ENCODE peak calls at places on chromosomes 12 and 14, in four cellular contexts. One of them, this sample, is unnamed.

GRCh38 chr12:132433641-132434395 is 56.1 kb upstream of the FBRSL1 start:
- DNase-seq in fibroblast of mammary gland: no peak
- DNase-seq in CD8-positive, alpha-beta memory T cell: no peak
- DNase-seq in Karpas-422: no peak
- DNase-seq in this sample: peak

GRCh38 chr12:33330940-33331339 is 108.7 kb downstream of the SYT10 start:
- DNase-seq in fibroblast of mammary gland: no peak
- DNase-seq in CD8-positive, alpha-beta memory T cell: no peak
- DNase-seq in Karpas-422: no peak
- DNase-seq in this sample: no peak

GRCh38 chr14:68978550-68978911 is 571 bp downstream of the ACTN1 start:
- DNase-seq in CD8-positive, alpha-beta memory T cell: no peak
- DNase-seq in fibroblast of mammary gland: no peak
- DNase-seq in Karpas-422: peak
- DNase-seq in this sample: no peak

GRCh38 chr14:68397371-68397779 is 395.5 kb downstream of the ZFP36L1 start:
- DNase-seq in Karpas-422: no peak
- DNase-seq in fibroblast of mammary gland: no peak
- DNase-seq in CD8-positive, alpha-beta memory T cell: no peak
- DNase-seq in this sample: no peak

GRCh38 chr14:101241807-101242278 is 319.5 kb upstream of the DIO3 start:
- DNase-seq in CD8-positive, alpha-beta memory T cell: no peak
- DNase-seq in fibroblast of mammary gland: no peak
- DNase-seq in Karpas-422: no peak
- DNase-seq in this sample: no peak

GRCh38 chr12:59087077-59087673 is 166.9 kb upstream of the LRIG3 start:
- DNase-seq in Karpas-422: no peak
- DNase-seq in fibroblast of mammary gland: peak
- DNase-seq in CD8-positive, alpha-beta memory T cell: no peak
- DNase-seq in this sample: no peak

GRCh38 chr14:104940526-104941150 is 16.0 kb downstream of the PLD4 start:
- DNase-seq in fibroblast of mammary gland: no peak
- DNase-seq in Karpas-422: no peak
- DNase-seq in CD8-positive, alpha-beta memory T cell: no peak
- DNase-seq in this sample: no peak

GRCh38 chr14:50379563-50379962 is 17.1 kb downstream of the CDKL1 start:
- DNase-seq in CD8-positive, alpha-beta memory T cell: no peak
- DNase-seq in Karpas-422: no peak
- DNase-seq in fibroblast of mammary gland: no peak
- DNase-seq in this sample: no peak

GRCh38 chr12:86118161-86118560 is 138.0 kb downstream of the MGAT4C start:
- DNase-seq in fibroblast of mammary gland: no peak
- DNase-seq in Karpas-422: no peak
- DNase-seq in CD8-positive, alpha-beta memory T cell: no peak
- DNase-seq in this sample: no peak

GRCh38 chr14:91830777-91831176 is 36.6 kb downstream of the TC2N start:
- DNase-seq in CD8-positive, alpha-beta memory T cell: no peak
- DNase-seq in fibroblast of mammary gland: no peak
- DNase-seq in Karpas-422: peak
- DNase-seq in this sample: peak

GRCh38 chr14:77143071-77143470 is 1.5 kb upstream of the ZDHHC22 start:
- DNase-seq in Karpas-422: no peak
- DNase-seq in CD8-positive, alpha-beta memory T cell: no peak
- DNase-seq in fibroblast of mammary gland: no peak
- DNase-seq in this sample: no peak

GRCh38 chr12:53952871-53953734 is 1.6 kb upstream of the HOXC12 start:
- DNase-seq in CD8-positive, alpha-beta memory T cell: no peak
- DNase-seq in fibroblast of mammary gland: no peak
- DNase-seq in Karpas-422: no peak
- DNase-seq in this sample: no peak

GRCh38 chr14:23123419-23123818 is 4.4 kb upstream of the CEBPE start:
- DNase-seq in CD8-positive, alpha-beta memory T cell: no peak
- DNase-seq in Karpas-422: no peak
- DNase-seq in fibroblast of mammary gland: no peak
- DNase-seq in this sample: no peak

GRCh38 chr12:49950310-49951251 is at the start of gene AQP2:
- DNase-seq in CD8-positive, alpha-beta memory T cell: no peak
- DNase-seq in Karpas-422: no peak
- DNase-seq in fibroblast of mammary gland: no peak
- DNase-seq in this sample: no peak

GRCh38 chr14:36485773-36486172 is 34.3 kb downstream of the NKX2-1 start:
- DNase-seq in CD8-positive, alpha-beta memory T cell: no peak
- DNase-seq in fibroblast of mammary gland: no peak
- DNase-seq in Karpas-422: peak
- DNase-seq in this sample: no peak

GRCh38 chr14:99562848-99563748 is 40.9 kb downstream of the CCDC85C start:
- DNase-seq in fibroblast of mammary gland: peak
- DNase-seq in CD8-positive, alpha-beta memory T cell: no peak
- DNase-seq in Karpas-422: no peak
- DNase-seq in this sample: no peak

GRCh38 chr12:118374126-118374725 is 1.5 kb upstream of the TAOK3 start:
- DNase-seq in Karpas-422: no peak
- DNase-seq in CD8-positive, alpha-beta memory T cell: no peak
- DNase-seq in fibroblast of mammary gland: no peak
- DNase-seq in this sample: no peak

GRCh38 chr14:77063581-77064289 is 34.3 kb upstream of the CIPC start:
- DNase-seq in Karpas-422: no peak
- DNase-seq in CD8-positive, alpha-beta memory T cell: no peak
- DNase-seq in fibroblast of mammary gland: peak
- DNase-seq in this sample: no peak

GRCh38 chr12:68235576-68235975 is 10.0 kb upstream of the IL26 start:
- DNase-seq in fibroblast of mammary gland: peak
- DNase-seq in Karpas-422: no peak
- DNase-seq in CD8-positive, alpha-beta memory T cell: no peak
- DNase-seq in this sample: no peak

GRCh38 chr12:55721601-55722213 is 1.5 kb downstream of the RDH5 start:
- DNase-seq in fibroblast of mammary gland: no peak
- DNase-seq in Karpas-422: no peak
- DNase-seq in CD8-positive, alpha-beta memory T cell: no peak
- DNase-seq in this sample: no peak

GRCh38 chr14:99649643-99650042 is 4.7 kb downstream of the HHIPL1 start:
- DNase-seq in CD8-positive, alpha-beta memory T cell: no peak
- DNase-seq in fibroblast of mammary gland: no peak
- DNase-seq in Karpas-422: no peak
- DNase-seq in this sample: no peak

GRCh38 chr12:46370792-46371717 is 1.5 kb downstream of the SLC38A2 start:
- DNase-seq in Karpas-422: peak
- DNase-seq in CD8-positive, alpha-beta memory T cell: peak
- DNase-seq in fibroblast of mammary gland: peak
- DNase-seq in this sample: peak

GRCh38 chr12:728781-729180 is 23.6 kb upstream of the WNK1 start:
- DNase-seq in Karpas-422: no peak
- DNase-seq in fibroblast of mammary gland: no peak
- DNase-seq in CD8-positive, alpha-beta memory T cell: no peak
- DNase-seq in this sample: no peak

GRCh38 chr12:44847888-44848770 is 28.0 kb downstream of the NELL2 start:
- DNase-seq in CD8-positive, alpha-beta memory T cell: peak
- DNase-seq in Karpas-422: peak
- DNase-seq in fibroblast of mammary gland: no peak
- DNase-seq in this sample: peak

GRCh38 chr12:121668750-121669524 is 517 bp downstream of the MORN3 start:
- DNase-seq in fibroblast of mammary gland: peak
- DNase-seq in CD8-positive, alpha-beta memory T cell: peak
- DNase-seq in Karpas-422: peak
- DNase-seq in this sample: peak

GRCh38 chr14:72104011-72104613 is 171.9 kb downstream of the RGS6 start:
- DNase-seq in fibroblast of mammary gland: no peak
- DNase-seq in Karpas-422: peak
- DNase-seq in CD8-positive, alpha-beta memory T cell: no peak
- DNase-seq in this sample: peak

GRCh38 chr12:69916541-69917270 is 91.7 kb downstream of the MYRFL start:
- DNase-seq in fibroblast of mammary gland: peak
- DNase-seq in Karpas-422: no peak
- DNase-seq in CD8-positive, alpha-beta memory T cell: no peak
- DNase-seq in this sample: no peak

GRCh38 chr12:42679402-42679801 is 89.9 kb upstream of the PRICKLE1 start:
- DNase-seq in CD8-positive, alpha-beta memory T cell: no peak
- DNase-seq in fibroblast of mammary gland: peak
- DNase-seq in Karpas-422: no peak
- DNase-seq in this sample: no peak

GRCh38 chr14:77649326-77649725 is 32.9 kb upstream of the SPTLC2 start:
- DNase-seq in Karpas-422: no peak
- DNase-seq in fibroblast of mammary gland: peak
- DNase-seq in CD8-positive, alpha-beta memory T cell: no peak
- DNase-seq in this sample: no peak

GRCh38 chr12:34401659-34402227 is 379.4 kb downstream of the ALG10 start:
- DNase-seq in fibroblast of mammary gland: no peak
- DNase-seq in Karpas-422: no peak
- DNase-seq in CD8-positive, alpha-beta memory T cell: peak
- DNase-seq in this sample: no peak

GRCh38 chr14:70029296-70030132 is 150.3 kb downstream of the SMOC1 start:
- DNase-seq in CD8-positive, alpha-beta memory T cell: no peak
- DNase-seq in Karpas-422: no peak
- DNase-seq in fibroblast of mammary gland: no peak
- DNase-seq in this sample: no peak

GRCh38 chr14:68148276-68148675 is 328.7 kb downstream of the RAD51B start:
- DNase-seq in fibroblast of mammary gland: peak
- DNase-seq in Karpas-422: no peak
- DNase-seq in CD8-positive, alpha-beta memory T cell: no peak
- DNase-seq in this sample: no peak

GRCh38 chr12:132269266-132269968 is 60.0 kb downstream of the GALNT9 start:
- DNase-seq in CD8-positive, alpha-beta memory T cell: no peak
- DNase-seq in fibroblast of mammary gland: no peak
- DNase-seq in Karpas-422: no peak
- DNase-seq in this sample: no peak

GRCh38 chr12:56645717-56646446 is at the start of gene ATP5F1B:
- DNase-seq in fibroblast of mammary gland: peak
- DNase-seq in CD8-positive, alpha-beta memory T cell: peak
- DNase-seq in Karpas-422: peak
- DNase-seq in this sample: peak

GRCh38 chr12:53825246-53826081 is 73.7 kb upstream of the CISTR start:
- DNase-seq in Karpas-422: no peak
- DNase-seq in CD8-positive, alpha-beta memory T cell: no peak
- DNase-seq in fibroblast of mammary gland: peak
- DNase-seq in this sample: no peak

GRCh38 chr12:103249614-103250013 is 246.2 kb downstream of the C12orf42 start:
- DNase-seq in CD8-positive, alpha-beta memory T cell: no peak
- DNase-seq in Karpas-422: no peak
- DNase-seq in fibroblast of mammary gland: no peak
- DNase-seq in this sample: no peak

GRCh38 chr14:98182385-98183055 is 1089.5 kb downstream of the BCL11B start:
- DNase-seq in Karpas-422: no peak
- DNase-seq in CD8-positive, alpha-beta memory T cell: no peak
- DNase-seq in fibroblast of mammary gland: no peak
- DNase-seq in this sample: no peak

GRCh38 chr14:29037428-29037827 is 270.8 kb downstream of the FOXG1 start:
- DNase-seq in Karpas-422: no peak
- DNase-seq in CD8-positive, alpha-beta memory T cell: no peak
- DNase-seq in fibroblast of mammary gland: peak
- DNase-seq in this sample: no peak

GRCh38 chr12:32875990-32876389 is 20.6 kb downstream of the PKP2 start:
- DNase-seq in Karpas-422: no peak
- DNase-seq in fibroblast of mammary gland: no peak
- DNase-seq in CD8-positive, alpha-beta memory T cell: no peak
- DNase-seq in this sample: no peak

This sample was measured in NAMALWA.